ENCODE peak calls at places on chromosomes 4 and X, in nine cellular contexts. J is kidney; T is IMR-90; O is CD8-positive, alpha-beta T cell; R is suprapubic skin; N is right cardiac atrium; H is testis; A is heart right ventricle; F is prostate gland. C is an unnamed sample.

GRCh38 chrX:71578253-71579135 is at the start of gene GCNA:
- DNase-seq in N (no peak), H (peak; percentile 24), A (no peak), O (no peak), J (peak; percentile 74), T (no peak), R (no peak), F (no peak), C (no peak)

GRCh38 chrX:150621652-150622051 is 53.2 kb downstream of the MTM1 start:
- DNase-seq in F (no peak), H (no peak), T (no peak), O (no peak), R (no peak), J (no peak), N (no peak), A (no peak), C (no peak)

GRCh38 chrX:106999002-106999975 is 723 bp downstream of the MORC4 start:
- DNase-seq in A (peak; percentile 37), H (peak; percentile 77), R (no peak), O (peak; percentile 51), F (peak; percentile 48), T (peak; percentile 49), J (no peak), N (peak; percentile 42), C (no peak)

GRCh38 chr4:141571368-141571767 is 65.0 kb upstream of the IL15 start:
- DNase-seq in R (no peak), T (peak; percentile 60), A (no peak), N (no peak), J (no peak), O (no peak), F (no peak), H (no peak), C (no peak)

GRCh38 chr4:177596035-177596434 is 153.8 kb upstream of the AGA start:
- DNase-seq in F (no peak), O (no peak), T (peak; percentile 85), J (no peak), R (no peak), H (no peak), A (no peak), N (no peak), C (no peak)

GRCh38 chrX:50514811-50515210 is 44.2 kb upstream of the DGKK start:
- DNase-seq in N (no peak), J (no peak), R (no peak), F (no peak), O (no peak), H (no peak), A (no peak), T (no peak), C (no peak)

GRCh38 chr4:113781439-113782040 is 20.0 kb upstream of the CAMK2D start:
- DNase-seq in F (no peak), J (no peak), H (no peak), R (no peak), O (no peak), A (no peak), N (no peak), T (peak; percentile 55), C (no peak)

GRCh38 chr4:128512161-128512560 is 224.5 kb upstream of the PGRMC2 start:
- DNase-seq in J (no peak), N (no peak), T (no peak), O (no peak), H (no peak), F (no peak), A (no peak), R (no peak), C (no peak)

GRCh38 chr4:109078724-109079123 is 223.7 kb downstream of the COL25A1 start:
- DNase-seq in T (peak; percentile 81), O (no peak), H (no peak), N (no peak), J (no peak), F (no peak), R (no peak), A (no peak), C (no peak)

GRCh38 chrX:104564921-104565703 is 887 bp upstream of the IL1RAPL2 start:
- DNase-seq in N (no peak), F (no peak), O (no peak), H (no peak), R (no peak), T (no peak), A (no peak), J (no peak), C (no peak)

GRCh38 chrX:104567506-104567905 is 1.5 kb downstream of the IL1RAPL2 start:
- DNase-seq in R (no peak), N (no peak), H (no peak), O (no peak), T (no peak), A (no peak), F (no peak), J (no peak), C (no peak)

GRCh38 chrX:104564335-104564734 is 1.7 kb upstream of the IL1RAPL2 start:
- DNase-seq in J (no peak), T (no peak), O (no peak), F (no peak), A (no peak), R (no peak), N (no peak), H (no peak), C (no peak)

GRCh38 chrX:104566921-104567501 is 1.0 kb downstream of the IL1RAPL2 start:
- DNase-seq in R (no peak), F (no peak), N (no peak), H (no peak), A (no peak), O (no peak), T (no peak), J (no peak), C (no peak)

DNA sequence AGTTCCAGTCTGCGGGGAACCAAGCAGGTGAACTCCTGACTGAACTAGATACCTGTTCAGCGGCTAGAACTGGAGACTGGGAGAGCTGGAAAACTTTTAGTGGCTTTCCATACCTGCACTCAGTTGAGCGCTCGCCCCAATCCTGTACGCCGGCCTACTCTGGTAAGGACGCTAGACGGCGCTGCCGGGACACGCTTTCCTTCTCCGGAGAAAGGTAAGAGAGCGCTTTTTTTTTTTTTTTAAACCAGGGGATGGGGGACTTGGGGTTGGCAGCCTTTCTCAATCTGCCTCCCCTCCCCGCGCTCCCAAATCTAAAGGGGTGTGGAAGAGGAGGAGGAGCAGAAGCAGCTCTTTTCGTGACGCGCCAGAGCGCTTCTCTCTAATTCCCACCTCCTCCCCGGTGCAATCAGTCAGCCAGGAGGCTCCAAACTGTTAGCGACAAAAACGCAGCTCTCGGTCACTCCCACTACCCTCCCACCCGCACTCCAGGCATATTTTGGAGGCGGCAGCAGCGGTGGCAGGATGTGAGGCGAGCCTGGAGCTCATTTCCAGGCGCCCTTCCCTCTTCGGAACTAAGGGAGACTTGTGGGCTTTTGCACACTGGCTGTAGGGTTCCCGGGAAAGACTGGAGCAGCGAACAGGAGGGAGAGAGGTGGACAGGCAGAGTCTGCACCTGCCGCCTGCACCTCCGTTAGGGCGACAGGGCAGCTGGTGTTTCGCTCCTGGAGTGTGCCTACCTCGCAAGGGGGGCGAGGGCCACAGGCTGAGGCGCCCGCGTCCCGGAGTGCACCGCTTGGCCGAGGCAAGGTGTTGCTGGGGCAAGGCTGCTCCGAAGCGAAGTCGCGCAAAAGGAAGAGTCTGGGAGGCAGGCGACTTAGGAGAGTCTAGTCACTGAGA is at the start of gene IL1RAPL2:
- DNase-seq in T (no peak), N (no peak), H (peak; percentile 54), O (no peak), F (peak; percentile 12), R (no peak), A (peak; percentile 4), J (no peak), C (no peak)
- H3K4me3 ChIP-seq in T (no peak within 1 kb of the TSS), N (peak within 1 kb of the TSS; percentile 37), H (no peak within 1 kb of the TSS), O (no peak within 1 kb of the TSS), F (no peak within 1 kb of the TSS), R (peak within 1 kb of the TSS; percentile 33), A (peak within 1 kb of the TSS; percentile 41), J (peak within 1 kb of the TSS; percentile 55), C (no peak within 1 kb of the TSS)

GRCh38 chrX:140299411-140299810 is 205.5 kb downstream of the SOX3 start:
- DNase-seq in N (no peak), A (no peak), F (no peak), H (no peak), O (no peak), J (no peak), R (no peak), T (no peak), C (no peak)
- H3K27ac ChIP-seq in N (no peak overlapping the region), A (no peak overlapping the region), F (no peak overlapping the region), H (no peak overlapping the region), O (no peak overlapping the region), J (no peak overlapping the region), R (no peak overlapping the region), T (no peak overlapping the region), C (no peak overlapping the region)

GRCh38 chr4:112752510-112752909 is 115.6 kb downstream of the LARP7 start:
- DNase-seq in H (no peak), J (no peak), T (no peak), F (no peak), N (no peak), R (no peak), O (no peak), A (no peak), C (no peak)

GRCh38 chr4:112752061-112752460 is 115.1 kb downstream of the LARP7 start:
- DNase-seq in N (no peak), H (no peak), J (no peak), R (no peak), T (no peak), O (no peak), A (no peak), F (no peak), C (no peak)

GRCh38 chr4:112753333-112753732 is 116.4 kb downstream of the LARP7 start:
- DNase-seq in T (no peak), H (no peak), R (no peak), J (no peak), A (no peak), O (no peak), N (no peak), F (no peak), C (no peak)

GRCh38 chr4:112748352-112748900 is 111.5 kb downstream of the LARP7 start:
- DNase-seq in H (no peak), R (no peak), N (no peak), J (no peak), O (no peak), F (no peak), T (no peak), A (no peak), C (no peak)

DNA sequence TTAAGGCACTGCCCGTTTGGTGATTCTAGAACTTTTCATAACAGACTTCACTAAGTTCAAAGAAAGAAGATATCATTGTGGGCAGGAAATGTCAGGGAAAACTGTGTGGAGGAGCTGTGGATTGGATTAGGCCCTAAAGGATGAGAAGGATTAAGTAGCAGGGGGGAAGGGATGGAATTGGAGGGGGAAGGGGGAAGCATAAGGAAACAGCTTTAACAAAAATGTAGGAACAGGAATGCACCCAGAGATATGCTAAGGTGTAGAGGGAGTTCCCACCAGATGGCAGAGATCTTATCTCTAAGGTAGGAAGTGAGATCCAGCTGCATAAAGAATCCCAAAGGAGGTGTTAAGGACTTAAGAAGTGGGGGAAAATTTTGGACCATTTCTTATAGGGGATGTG is 114.5 kb downstream of the LARP7 start:
- DNase-seq in O (no peak), R (no peak), H (no peak), A (no peak), F (no peak), J (no peak), T (no peak), N (no peak), C (no peak)
- H3K4me1 ChIP-seq in O (no peaks in the 10 kb centered on the region), R (no peaks in the 10 kb centered on the region), H (no peaks in the 10 kb centered on the region), A (no peaks in the 10 kb centered on the region), F (no peaks in the 10 kb centered on the region), J (no peaks in the 10 kb centered on the region), T (no peaks in the 10 kb centered on the region), N (peaks cover 1% of the 10 kb centered on the region), C (no peaks in the 10 kb centered on the region)

DNA sequence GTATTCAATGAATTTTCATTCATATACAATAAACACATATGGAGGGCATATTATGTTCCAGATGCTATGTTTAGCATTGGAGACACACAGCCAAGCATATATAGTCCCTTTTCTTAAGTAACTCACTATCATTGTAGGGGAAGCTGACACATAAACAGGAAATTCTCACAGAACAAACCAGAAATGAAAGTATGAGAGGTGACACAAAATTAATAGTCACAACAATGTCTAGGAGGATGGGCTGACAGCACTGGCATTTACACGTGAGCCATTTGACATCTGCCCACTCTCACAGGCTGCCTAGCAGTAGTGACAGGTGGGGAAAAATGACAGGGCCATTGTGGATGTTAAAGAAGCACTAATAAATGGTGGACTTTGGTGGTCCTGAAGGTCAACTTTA is 2.6 kb upstream of the CNOT6L start:
- DNase-seq in N (no peak), A (no peak), F (no peak), R (no peak), O (peak; percentile 54), T (no peak), J (no peak), H (no peak), C (no peak)
- H3K4me3 ChIP-seq in N (no peak overlapping the region), A (peak overlapping the region; percentile 85), F (no peak overlapping the region), R (no peak overlapping the region), O (no peak overlapping the region), T (no peak overlapping the region), J (no peak overlapping the region), H (no peak overlapping the region), C (no peak overlapping the region)

C was measured in vagina.